ENCODE peak calls at places on chromosomes 5 and 9, in four cellular contexts. R, B, K and X are unnamed samples.

GRCh38 chr5:179610109-179610902 is 13.2 kb downstream of the HNRNPH1 start:
- DNase-seq in R (no peak), B (no peak), K (no peak), X (no peak)

GRCh38 chr5:53167836-53168235 is 58.3 kb upstream of the MOCS2 start:
- DNase-seq in R (no peak), B (peak), K (no peak), X (peak)

GRCh38 chr5:132365213-132365612 is 4.3 kb upstream of the SLC22A5 start:
- DNase-seq in R (no peak), B (peak), K (no peak), X (no peak)

GRCh38 chr5:37875051-37875787 is 35.4 kb upstream of the GDNF start:
- DNase-seq in R (no peak), B (peak), K (no peak), X (peak)

GRCh38 chr5:164422400-164422799 is 917.0 kb downstream of the MAT2B start:
- DNase-seq in R (no peak), B (peak), K (no peak), X (no peak)

GRCh38 chr9:129885018-129885669 is 49.9 kb downstream of the USP20 start:
- DNase-seq in R (peak), B (no peak), K (peak), X (no peak)

GRCh38 chr5:73451218-73452130 is 2.9 kb upstream of the FOXD1 start:
- DNase-seq in R (peak), B (no peak), K (peak), X (no peak)

GRCh38 chr9:33250458-33250995 is 10.6 kb downstream of the SPINK4 start:
- DNase-seq in R (no peak), B (peak), K (no peak), X (no peak)

GRCh38 chr5:124824637-124825158 is 78.3 kb upstream of the ZNF608 start:
- DNase-seq in R (no peak), B (peak), K (no peak), X (peak)